ENCODE peak calls at places on chromosomes 6 and 20, in eight cellular contexts. I is endodermal cell, X is AG04449, J is neural crest cell, G is LoVo, B is psoas muscle, D is AG04450, C is pancreas. N is an unnamed sample.

GRCh38 chr6:41546866-41547798 is 951 bp downstream of the FOXP4 start:
- DNase-seq in X (no peak), B (peak; percentile 72), J (no peak), D (no peak), C (peak; percentile 80), I (peak; percentile 84), G (peak; percentile 19), N (peak; percentile 55)

GRCh38 chr6:18978330-18979128 is 591.4 kb downstream of the RNF144B start:
- DNase-seq in D (no peak), G (no peak), B (no peak), C (no peak), I (no peak), X (no peak), J (no peak), N (no peak)

GRCh38 chr6:47452899-47453298 is 24.7 kb upstream of the CD2AP start:
- DNase-seq in I (no peak), B (no peak), G (no peak), X (no peak), J (no peak), C (no peak), D (no peak), N (no peak)

GRCh38 chr20:8427419-8428065 is 295.5 kb downstream of the PLCB1 start:
- DNase-seq in G (no peak), B (no peak), C (no peak), I (no peak), J (no peak), D (no peak), X (no peak), N (no peak)

GRCh38 chr6:84103029-84103428 is 69.5 kb downstream of the MRAP2 start:
- DNase-seq in C (no peak), B (no peak), X (peak; percentile 21), D (no peak), J (no peak), I (no peak), G (no peak), N (no peak)

GRCh38 chr6:42845327-42845694 is 34.1 kb upstream of the RPL7L1 start:
- DNase-seq in B (no peak), C (no peak), I (no peak), X (no peak), G (no peak), D (no peak), J (no peak), N (no peak)

GRCh38 chr20:24651973-24652340 is 182.5 kb downstream of the SYNDIG1 start:
- DNase-seq in I (no peak), X (no peak), B (no peak), J (no peak), G (no peak), D (no peak), C (no peak), N (no peak)

GRCh38 chr6:131532476-131533108 is 40.4 kb upstream of the ARG1 start:
- DNase-seq in J (no peak), X (no peak), B (no peak), I (no peak), D (no peak), C (no peak), G (no peak), N (peak; percentile 88)

GRCh38 chr6:56807335-56807991 is 147.4 kb upstream of the BEND6 start:
- DNase-seq in B (no peak), G (peak; percentile 25), C (no peak), D (no peak), X (no peak), I (no peak), J (no peak), N (no peak)

GRCh38 chr6:109793015-109793414 is 101.9 kb downstream of the FIG4 start:
- DNase-seq in G (no peak), B (no peak), I (no peak), X (no peak), D (no peak), C (no peak), J (no peak), N (no peak)

GRCh38 chr20:35447082-35447789 is 8.2 kb upstream of the CEP250 start:
- DNase-seq in C (peak; percentile 99), J (peak; percentile 99), I (peak; percentile 97), D (no peak), G (peak; percentile 82), X (no peak), B (peak; percentile 91), N (peak; percentile 97)

GRCh38 chr6:49766762-49767161 is 20.3 kb downstream of the PGK2 start:
- DNase-seq in X (no peak), I (no peak), B (no peak), J (no peak), D (no peak), C (no peak), G (no peak), N (no peak)

GRCh38 chr6:14074723-14075503 is 42.7 kb upstream of the CD83 start:
- DNase-seq in D (no peak), J (no peak), B (no peak), C (no peak), G (peak; percentile 11), I (no peak), X (no peak), N (peak; percentile 29)

GRCh38 chr6:134835998-134836397 is 113.9 kb downstream of the ALDH8A1 start:
- DNase-seq in C (no peak), X (no peak), I (no peak), G (no peak), D (no peak), J (no peak), B (no peak), N (no peak)

GRCh38 chr6:166752097-166752496 is 125.0 kb upstream of the RPS6KA2 start:
- DNase-seq in X (no peak), D (no peak), B (no peak), G (no peak), C (no peak), I (no peak), J (no peak), N (no peak)

N was measured in activated naive CD4-positive, alpha-beta T cell treated with anti-CD3 and anti-CD28 coated beads for 36 hours.